ENCODE peak calls at places on chromosomes 16 and 17, in eight cellular contexts. I is HTR-8/SVneo; N is prostate gland; C is MV-4-11; X is stimulated activated CD8-positive, alpha-beta memory T cell treated with anti-CD3 and anti-CD28 coated beads, Interleukin-7, amount 100 ng/mL, for 1 hour; R is upper lobe of right lung; S is WTC11; E is HEK293T. M is an unnamed sample.
A peak's percentile ranks its signal among the peaks of the same experiment; 100 is the strongest.

GRCh38 chr17:29154516-29155234 is 25.5 kb downstream of the MYO18A start:
- DNase-seq in I (no peak), N (no peak), C (no peak), X (no peak), R (no peak), S (no peak), E (no peak), M (no peak)

GRCh38 chr16:80536246-80536645 is 4.5 kb upstream of the DYNLRB2 start:
- DNase-seq in I (no peak), N (no peak), C (no peak), X (no peak), R (no peak), S (no peak), E (no peak), M (no peak)

GRCh38 chr16:3171181-3171854 is 16.7 kb upstream of the OR1F1 start:
- DNase-seq in I (no peak), N (no peak), C (peak; percentile 27), X (no peak), R (no peak), S (peak; percentile 72), E (no peak), M (no peak)

GRCh38 chr16:57422026-57422944 is 17.7 kb downstream of the CCL17 start:
- DNase-seq in I (no peak), N (peak; percentile 51), C (peak; percentile 44), X (no peak), R (no peak), S (peak; percentile 50), E (peak; percentile 55), M (peak; percentile 51)

GRCh38 chr17:17990282-17990681 is 17.6 kb downstream of the DRC3 start:
- DNase-seq in I (no peak), N (no peak), C (no peak), X (no peak), R (no peak), S (no peak), E (no peak), M (no peak)

GRCh38 chr17:18970582-18971480 is 18.9 kb downstream of the SLC5A10 start:
- DNase-seq in I (no peak), N (no peak), C (no peak), X (no peak), R (no peak), S (no peak), E (no peak), M (no peak)

GRCh38 chr16:72798212-72798611 is 249.7 kb downstream of the ZFHX3 start:
- DNase-seq in I (no peak), N (no peak), C (no peak), X (no peak), R (no peak), S (no peak), E (no peak), M (no peak)

GRCh38 chr16:27367463-27368357 is 34.3 kb upstream of the IL21R start:
- DNase-seq in I (peak; percentile 82), N (peak; percentile 65), C (peak; percentile 81), X (peak; percentile 78), R (peak; percentile 89), S (peak; percentile 83), E (peak; percentile 86), M (peak; percentile 81)

GRCh38 chr16:51888534-51888933 is 658.4 kb downstream of the TOX3 start:
- DNase-seq in I (no peak), N (no peak), C (no peak), X (no peak), R (no peak), S (no peak), E (no peak), M (no peak)

GRCh38 chr16:86664518-86665318 is 86.4 kb downstream of the FOXL1 start:
- DNase-seq in I (peak; percentile 81), N (no peak), C (peak; percentile 62), X (no peak), R (no peak), S (no peak), E (no peak), M (no peak)

GRCh38 chr16:526181-527014 is 1.1 kb upstream of the CAPN15 start:
- DNase-seq in I (no peak), N (no peak), C (no peak), X (no peak), R (peak; percentile 84), S (peak; percentile 54), E (no peak), M (no peak)

GRCh38 chr16:6835516-6835915 is 497.1 kb upstream of the RBFOX1 start:
- DNase-seq in I (no peak), N (no peak), C (no peak), X (no peak), R (no peak), S (no peak), E (no peak), M (no peak)

GRCh38 chr17:61201211-61201610 is 198.4 kb upstream of the TBX2 start:
- DNase-seq in I (peak; percentile 52), N (no peak), C (no peak), X (no peak), R (no peak), S (no peak), E (no peak), M (no peak)

GRCh38 chr17:82831818-82832200 is 8.0 kb downstream of the ZNF750 start:
- DNase-seq in I (no peak), N (no peak), C (no peak), X (no peak), R (no peak), S (no peak), E (no peak), M (no peak)

GRCh38 chr17:2703606-2704005 is 8.0 kb downstream of the CLUH start:
- DNase-seq in I (no peak), N (no peak), C (no peak), X (no peak), R (peak; percentile 51), S (no peak), E (no peak), M (no peak)

GRCh38 chr17:31134526-31134925 is 39.7 kb downstream of the NF1 start:
- DNase-seq in I (no peak), N (no peak), C (no peak), X (no peak), R (no peak), S (no peak), E (no peak), M (no peak)

GRCh38 chr17:81302861-81303326 is 7.8 kb upstream of the SLC38A10 start:
- DNase-seq in I (no peak), N (no peak), C (no peak), X (no peak), R (no peak), S (no peak), E (no peak), M (no peak)

GRCh38 chr17:41466988-41467387 is at the start of gene KRT32:
- DNase-seq in I (no peak), N (no peak), C (no peak), X (no peak), R (no peak), S (no peak), E (no peak), M (no peak)

GRCh38 chr16:89491238-89491869 is 993 bp upstream of the ANKRD11 start:
- DNase-seq in I (no peak), N (no peak), C (peak; percentile 89), X (no peak), R (no peak), S (no peak), E (no peak), M (no peak)

GRCh38 chr16:74743668-74744299 is 30.8 kb downstream of the FA2H start:
- DNase-seq in I (peak; percentile 90), N (peak; percentile 88), C (no peak), X (no peak), R (peak; percentile 82), S (no peak), E (peak; percentile 62), M (no peak)

GRCh38 chr16:17299790-17300189 is 171.0 kb downstream of the XYLT1 start:
- DNase-seq in I (no peak), N (no peak), C (no peak), X (no peak), R (no peak), S (no peak), E (no peak), M (no peak)

GRCh38 chr16:58678716-58679115 is 5.9 kb downstream of the SLC38A7 start:
- DNase-seq in I (no peak), N (peak; percentile 66), C (peak; percentile 35), X (no peak), R (no peak), S (no peak), E (no peak), M (no peak)

GRCh38 chr17:32276217-32276616 is 10.6 kb downstream of the RHBDL3 start:
- DNase-seq in I (no peak), N (no peak), C (peak; percentile 97), X (no peak), R (no peak), S (no peak), E (no peak), M (no peak)

GRCh38 chr16:78576941-78577340 is 477.5 kb downstream of the WWOX start:
- DNase-seq in I (no peak), N (no peak), C (peak; percentile 41), X (no peak), R (no peak), S (no peak), E (no peak), M (no peak)

GRCh38 chr17:7023576-7024401 is 939 bp downstream of the BCL6B start:
- DNase-seq in I (no peak), N (peak; percentile 78), C (peak; percentile 97), X (peak; percentile 84), R (peak; percentile 97), S (peak; percentile 100), E (peak; percentile 95), M (peak; percentile 100)

GRCh38 chr17:82638183-82638773 is 10.0 kb downstream of the WDR45B start:
- DNase-seq in I (no peak), N (no peak), C (no peak), X (no peak), R (no peak), S (no peak), E (no peak), M (no peak)

GRCh38 chr16:66656547-66656946 is 40.0 kb downstream of the CMTM4 start:
- DNase-seq in I (no peak), N (no peak), C (no peak), X (no peak), R (no peak), S (no peak), E (no peak), M (no peak)

GRCh38 chr17:36503456-36504155 is 17.1 kb downstream of the ZNHIT3 start:
- DNase-seq in I (no peak), N (no peak), C (no peak), X (no peak), R (peak; percentile 41), S (no peak), E (no peak), M (no peak)

GRCh38 chr17:81432873-81433451 is 37.7 kb downstream of the BAHCC1 start:
- DNase-seq in I (no peak), N (peak; percentile 69), C (no peak), X (no peak), R (peak; percentile 79), S (no peak), E (no peak), M (no peak)

GRCh38 chr16:2160915-2161551 is 5.5 kb downstream of the TRAF7 start:
- DNase-seq in I (no peak), N (no peak), C (no peak), X (no peak), R (no peak), S (no peak), E (no peak), M (no peak)

GRCh38 chr17:11356371-11356770 is 115.4 kb downstream of the SHISA6 start:
- DNase-seq in I (no peak), N (no peak), C (no peak), X (no peak), R (no peak), S (no peak), E (no peak), M (no peak)